ENCODE peak calls at places on chromosomes 3 and 15, in six cellular contexts. H is mesenchymal stem cell, M is neuronal stem cell, I is IMR-90, D is H1, W is trophoblast cell. K is an unnamed sample.

GRCh38 chr15:78033864-78034263 is 43.6 kb downstream of the TBC1D2B start:
- DNase-seq in H (peak), M (no peak), I (peak), D (no peak), W (no peak), K (no peak)

GRCh38 chr15:32933241-32933640 is 215.4 kb downstream of the GREM1 start:
- DNase-seq in H (no peak), M (no peak), I (no peak), D (no peak), W (no peak), K (no peak)

GRCh38 chr3:155442066-155442465 is 148.6 kb upstream of the STRIT1 start:
- DNase-seq in H (no peak), M (no peak), I (peak), D (no peak), W (no peak), K (no peak)

GRCh38 chr3:13669457-13669856 is 120.5 kb downstream of the FBLN2 start:
- DNase-seq in H (no peak), M (no peak), I (no peak), D (no peak), W (no peak), K (no peak)

GRCh38 chr15:79314811-79315210 is 3.9 kb downstream of the TMED3 start:
- DNase-seq in H (no peak), M (no peak), I (no peak), D (no peak), W (peak), K (no peak)

GRCh38 chr3:151795276-151795675 is 18.6 kb upstream of the AADAC start:
- DNase-seq in H (peak), M (no peak), I (peak), D (no peak), W (peak), K (no peak)

GRCh38 chr15:85688703-85689102 is 106.0 kb downstream of the KLHL25 start:
- DNase-seq in H (no peak), M (no peak), I (no peak), D (no peak), W (no peak), K (no peak)

GRCh38 chr15:33132722-33133345 is 61.7 kb downstream of the FMN1 start:
- DNase-seq in H (peak), M (peak), I (peak), D (no peak), W (peak), K (peak)

GRCh38 chr15:73996939-73997338 is 2.4 kb downstream of the PML start:
- DNase-seq in H (peak), M (no peak), I (no peak), D (no peak), W (no peak), K (no peak)

GRCh38 chr3:81658322-81658997 is 103.0 kb downstream of the GBE1 start:
- DNase-seq in H (no peak), M (no peak), I (no peak), D (no peak), W (no peak), K (no peak)

GRCh38 chr3:25863560-25863959 is 73.7 kb downstream of the OXSM start:
- DNase-seq in H (no peak), M (no peak), I (no peak), D (no peak), W (no peak), K (no peak)

GRCh38 chr3:184240384-184241140 is 8.2 kb downstream of the ALG3 start:
- DNase-seq in H (peak), M (no peak), I (peak), D (peak), W (peak), K (no peak)

GRCh38 chr3:53232641-53233377 is 23.0 kb downstream of the TKT start:
- DNase-seq in H (no peak), M (no peak), I (no peak), D (no peak), W (no peak), K (no peak)

GRCh38 chr15:62445244-62445643 is 280.2 kb upstream of the C2CD4B start:
- DNase-seq in H (peak), M (no peak), I (peak), D (no peak), W (no peak), K (no peak)

GRCh38 chr3:10609134-10609533 is 103.7 kb upstream of the ATP2B2 start:
- DNase-seq in H (no peak), M (no peak), I (no peak), D (no peak), W (no peak), K (no peak)

GRCh38 chr3:171256445-171257250 is 203.6 kb downstream of the TNIK start:
- DNase-seq in H (no peak), M (no peak), I (peak), D (no peak), W (no peak), K (no peak)

GRCh38 chr15:88664151-88664778 is 25.4 kb downstream of the ISG20 start:
- DNase-seq in H (no peak), M (no peak), I (no peak), D (peak), W (no peak), K (no peak)

GRCh38 chr3:69850849-69851248 is 111.6 kb downstream of the MITF start:
- DNase-seq in H (no peak), M (no peak), I (no peak), D (no peak), W (no peak), K (no peak)

GRCh38 chr3:173584093-173584833 is 186.7 kb downstream of the NLGN1 start:
- DNase-seq in H (peak), M (peak), I (peak), D (peak), W (peak), K (peak)

GRCh38 chr3:52058111-52058510 is 1.7 kb upstream of the DUSP7 start:
- DNase-seq in H (no peak), M (no peak), I (no peak), D (no peak), W (no peak), K (no peak)

GRCh38 chr15:35912196-35912595 is 366.2 kb upstream of the DPH6 start:
- DNase-seq in H (no peak), M (no peak), I (peak), D (no peak), W (no peak), K (no peak)

GRCh38 chr3:143083781-143084180 is 35.8 kb upstream of the CHST2 start:
- DNase-seq in H (no peak), M (no peak), I (no peak), D (no peak), W (no peak), K (no peak)

GRCh38 chr15:37585966-37586656 is 348.3 kb upstream of the TMCO5A start:
- DNase-seq in H (peak), M (no peak), I (peak), D (no peak), W (no peak), K (no peak)

GRCh38 chr3:168802761-168803160 is 707.0 kb upstream of the GOLIM4 start:
- DNase-seq in H (no peak), M (no peak), I (no peak), D (no peak), W (no peak), K (no peak)

GRCh38 chr15:50238263-50238662 is 27.3 kb downstream of the HDC start:
- DNase-seq in H (no peak), M (no peak), I (no peak), D (no peak), W (no peak), K (no peak)

GRCh38 chr3:141360888-141361598 is 7.3 kb upstream of the ZBTB38 start:
- DNase-seq in H (peak), M (peak), I (peak), D (no peak), W (peak), K (no peak)

GRCh38 chr3:114207768-114208167 is 28.9 kb upstream of the DRD3 start:
- DNase-seq in H (no peak), M (no peak), I (no peak), D (no peak), W (no peak), K (no peak)

GRCh38 chr15:51814616-51815015 is 14.8 kb upstream of the TMOD3 start:
- DNase-seq in H (no peak), M (no peak), I (no peak), D (no peak), W (no peak), K (no peak)

GRCh38 chr15:62822228-62822627 is 220.3 kb upstream of the TPM1 start:
- DNase-seq in H (no peak), M (no peak), I (no peak), D (no peak), W (no peak), K (no peak)

GRCh38 chr3:183131735-183132134 is 30.8 kb downstream of the LAMP3 start:
- DNase-seq in H (no peak), M (no peak), I (peak), D (no peak), W (no peak), K (no peak)

GRCh38 chr3:184160456-184160855 is 5.3 kb downstream of the DVL3 start:
- DNase-seq in H (no peak), M (no peak), I (peak), D (no peak), W (no peak), K (no peak)

GRCh38 chr15:48536681-48537091 is 108.8 kb downstream of the FBN1 start:
- DNase-seq in H (peak), M (no peak), I (peak), D (no peak), W (no peak), K (no peak)

GRCh38 chr3:127459205-127459604 is 131.3 kb downstream of the TPRA1 start:
- DNase-seq in H (no peak), M (no peak), I (no peak), D (no peak), W (no peak), K (no peak)

GRCh38 chr3:14320221-14320620 is 82.2 kb upstream of the SLC6A6 start:
- DNase-seq in H (no peak), M (no peak), I (no peak), D (no peak), W (no peak), K (no peak)

GRCh38 chr3:38713121-38713520 is 63.6 kb upstream of the SCN5A start:
- DNase-seq in H (no peak), M (no peak), I (no peak), D (no peak), W (peak), K (no peak)

GRCh38 chr15:61403884-61404283 is 174.8 kb upstream of the RORA start:
- DNase-seq in H (no peak), M (no peak), I (no peak), D (no peak), W (no peak), K (no peak)

GRCh38 chr15:40103864-40104271 is 4.8 kb downstream of the BMF start:
- DNase-seq in H (no peak), M (no peak), I (no peak), D (no peak), W (no peak), K (no peak)

GRCh38 chr15:40104296-40104864 is 4.3 kb downstream of the BMF start:
- DNase-seq in H (no peak), M (no peak), I (no peak), D (no peak), W (no peak), K (no peak)

GRCh38 chr15:40100947-40101905 is 7.5 kb downstream of the BMF start:
- DNase-seq in H (no peak), M (no peak), I (peak), D (no peak), W (no peak), K (no peak)

GRCh38 chr15:40104865-40105516 is 3.7 kb downstream of the BMF start:
- DNase-seq in H (peak), M (no peak), I (peak), D (peak), W (peak), K (peak)

DNA sequence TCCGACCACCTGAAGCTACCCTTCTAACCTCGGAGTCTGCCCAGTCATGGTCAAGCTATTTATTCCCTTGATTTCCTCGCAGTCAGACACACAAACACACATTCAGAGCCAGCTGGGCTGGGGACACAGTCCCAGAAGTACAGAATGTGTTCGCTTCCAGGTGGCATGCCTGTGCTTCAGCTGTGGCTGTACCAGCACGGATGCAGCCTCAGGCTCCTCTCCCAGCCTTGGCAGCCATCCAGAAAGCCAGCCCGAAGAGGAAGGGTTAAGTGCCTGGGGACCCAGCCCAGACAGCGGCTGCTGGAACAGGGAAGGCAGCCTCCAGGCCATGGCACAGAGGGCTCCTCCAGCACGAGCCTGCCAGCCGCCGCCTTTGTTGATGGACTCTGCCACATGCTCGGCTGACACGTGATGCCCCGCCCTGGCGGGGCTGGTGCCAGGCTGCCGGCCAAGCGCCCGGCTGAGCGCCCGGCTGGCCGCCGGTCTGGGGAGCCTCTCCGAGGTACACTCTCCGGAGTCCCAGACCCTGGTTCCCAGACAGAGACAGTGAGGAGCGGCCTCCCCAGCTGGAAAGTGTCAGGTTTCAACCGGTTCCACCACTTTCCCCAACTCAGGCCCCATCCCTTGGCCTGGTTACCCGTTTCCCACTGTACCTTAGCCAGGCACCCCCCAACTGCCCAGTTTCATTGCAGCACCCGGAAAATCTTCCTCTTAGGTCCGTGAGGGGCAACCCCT is 5.4 kb downstream of the BMF start:
- DNase-seq in H (peak), M (no peak), I (peak), D (peak), W (peak), K (peak)
- H2BK5ac ChIP-seq in H (no peak), M (no peak), I (peak), D (peak), W (peak), K (no peak)

DNA sequence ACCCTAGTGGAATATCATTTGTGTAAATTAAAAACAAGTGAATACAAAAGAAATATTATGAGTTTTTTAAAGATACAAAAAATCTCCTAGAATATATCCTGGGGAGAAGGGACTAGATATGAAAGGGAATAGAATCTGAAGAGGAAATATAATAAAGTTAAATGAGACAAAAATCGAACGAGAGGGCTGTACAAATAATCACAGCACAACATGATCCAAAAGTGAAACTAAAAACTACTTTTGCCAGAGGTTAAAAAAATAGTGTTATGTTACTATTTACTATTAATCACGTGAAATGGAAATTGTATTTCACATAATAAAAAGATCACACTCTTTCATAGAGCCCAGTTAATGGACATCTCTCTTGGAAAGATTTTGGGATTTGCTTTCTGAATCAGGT is 28.6 kb downstream of the CGGBP1 start:
- DNase-seq in H (no peak), M (no peak), I (no peak), D (no peak), W (no peak), K (no peak)
- H2AFZ ChIP-seq in H (no peak), M (no peak), I (no peak), D (no peak), W (no peak), K (no peak)

GRCh38 chr3:196287066-196287404 is 491 bp downstream of the PCYT1A start:
- DNase-seq in H (peak), M (no peak), I (no peak), D (no peak), W (no peak), K (no peak)
- H2BK5ac ChIP-seq in H (no peak), M (no peak), I (peak), D (peak), W (no peak), K (no peak)

DNA sequence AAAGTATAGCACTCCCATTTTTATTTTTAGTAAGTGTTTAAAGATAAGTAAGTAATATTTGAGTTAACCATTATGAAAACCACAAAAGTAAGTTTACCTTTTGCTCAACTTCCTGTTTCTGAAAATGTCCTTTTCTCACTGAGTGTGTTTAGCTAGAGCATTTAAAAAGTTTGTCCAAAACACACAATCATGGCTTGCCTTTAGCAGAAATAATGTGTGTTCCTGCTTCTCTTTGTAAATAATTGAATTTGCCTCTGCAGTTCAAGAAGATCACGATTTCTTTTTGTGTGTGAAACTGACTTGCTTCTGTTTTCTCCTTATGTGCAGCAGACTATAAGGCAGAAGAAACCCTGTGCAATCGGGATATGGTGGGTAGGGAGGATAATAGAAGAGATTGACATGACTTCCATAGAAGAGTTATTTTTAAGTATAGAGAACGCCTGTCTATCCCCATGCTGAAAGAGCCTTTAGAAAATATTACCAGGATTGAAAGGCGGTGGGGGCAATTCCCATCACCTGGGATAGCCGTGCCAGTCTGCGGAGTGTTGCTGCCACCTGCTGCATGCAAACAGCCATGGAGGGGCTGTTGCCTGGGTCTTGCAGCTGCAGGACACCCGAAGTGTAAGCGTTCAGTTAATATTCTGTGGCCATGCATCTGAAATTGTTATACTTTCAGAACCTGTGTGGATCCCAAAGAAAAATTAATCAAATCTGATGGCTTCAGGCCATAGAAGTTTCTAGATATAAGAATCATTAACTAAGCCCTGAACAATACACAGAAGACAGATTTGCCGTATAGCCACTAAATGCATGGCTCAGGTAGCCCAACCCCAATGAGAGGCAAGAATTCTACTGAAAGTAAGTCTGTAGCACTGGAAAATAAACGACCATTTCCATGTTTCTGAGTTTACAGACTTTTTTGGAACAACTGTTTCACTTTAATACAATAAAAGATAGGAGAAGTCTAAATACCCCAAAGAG is 2.4 kb upstream of the CD96 start:
- DNase-seq in H (peak), M (peak), I (peak), D (peak), W (peak), K (peak)
- H2AFZ ChIP-seq in H (no peak), M (no peak), I (no peak), D (peak), W (no peak), K (no peak)

DNA sequence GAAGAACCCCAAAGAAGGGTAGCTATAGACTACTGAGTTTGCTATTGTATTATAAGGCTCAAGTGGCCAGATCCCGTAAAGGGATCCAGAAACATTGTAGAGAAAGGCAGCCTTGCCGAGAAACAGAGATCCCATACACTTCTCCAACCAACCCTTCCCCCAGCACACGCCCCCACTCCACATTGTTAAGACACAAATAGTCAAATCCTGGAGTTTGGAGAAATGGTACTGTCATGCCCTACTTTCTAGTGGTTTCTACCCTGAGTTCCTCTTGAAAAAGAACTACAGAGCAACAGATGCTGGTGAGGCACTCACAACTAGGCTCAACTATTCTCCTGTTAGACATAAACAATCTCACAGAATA is 33.2 kb downstream of the B4GALT4 start:
- DNase-seq in H (no peak), M (no peak), I (no peak), D (peak), W (no peak), K (no peak)
- H2BK5ac ChIP-seq in H (no peak), M (no peak), I (peak), D (no peak), W (no peak), K (no peak)

GRCh38 chr3:197398301-197398878 is 100.0 kb upstream of the DLG1 start:
- DNase-seq in H (no peak), M (no peak), I (no peak), D (no peak), W (no peak), K (no peak)

GRCh38 chr3:197394464-197395321 is 96.3 kb upstream of the DLG1 start:
- DNase-seq in H (peak), M (no peak), I (peak), D (no peak), W (peak), K (no peak)

GRCh38 chr3:197397812-197398211 is 99.4 kb upstream of the DLG1 start:
- DNase-seq in H (no peak), M (no peak), I (no peak), D (no peak), W (no peak), K (no peak)

GRCh38 chr3:197393711-197394110 is 95.3 kb upstream of the DLG1 start:
- DNase-seq in H (no peak), M (no peak), I (no peak), D (no peak), W (no peak), K (no peak)

DNA sequence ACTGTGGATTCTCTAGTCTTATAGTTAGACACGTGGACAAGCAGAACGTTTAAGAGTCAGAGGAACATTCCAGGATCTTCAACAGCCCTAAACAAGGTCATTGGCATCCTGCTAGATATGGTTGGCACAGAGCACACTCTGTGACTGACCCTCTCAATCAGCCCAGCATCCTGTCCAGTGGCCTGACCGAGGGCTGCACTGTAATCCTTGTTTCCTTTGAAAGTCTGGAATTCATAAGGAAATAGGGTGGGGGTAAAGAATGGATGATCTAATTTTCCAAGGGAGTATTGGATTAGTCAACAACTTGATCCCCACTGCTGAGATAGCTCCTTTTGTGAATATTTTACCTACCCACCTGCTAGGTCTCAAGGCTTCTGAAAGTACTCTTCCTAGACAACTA is 94.5 kb upstream of the DLG1 start:
- DNase-seq in H (no peak), M (no peak), I (peak), D (no peak), W (no peak), K (no peak)
- H2AFZ ChIP-seq in H (no peak), M (no peak), I (no peak), D (no peak), W (no peak), K (no peak)

GRCh38 chr3:49462222-49462621 is 7.8 kb upstream of the DAG1 start:
- DNase-seq in H (peak), M (no peak), I (peak), D (no peak), W (peak), K (no peak)
- H2BK5ac ChIP-seq in H (no peak), M (no peak), I (peak), D (peak), W (peak), K (no peak)

GRCh38 chr3:67176396-67176795 is 178.3 kb downstream of the KBTBD8 start:
- DNase-seq in H (no peak), M (no peak), I (no peak), D (no peak), W (no peak), K (no peak)
- H2AFZ ChIP-seq in H (no peak), M (no peak), I (no peak), D (no peak), W (no peak), K (no peak)

K was measured in H9.